ENCODE peak calls at places on chromosome 6, in nine cellular contexts. S, Z, C, R, D, X, F, V and E are unnamed samples.

GRCh38 chr6:13874191-13874549 is 50.6 kb upstream of the RNF182 start:
- DNase-seq in S (no peak), Z (no peak), C (no peak), R (no peak), D (no peak), X (no peak), F (no peak), V (no peak), E (no peak)

GRCh38 chr6:93806409-93807270 is 387.3 kb upstream of the EPHA7 start:
- DNase-seq in S (no peak), Z (no peak), C (no peak), R (no peak), D (no peak), X (no peak), F (no peak), V (no peak), E (no peak)

GRCh38 chr6:35220711-35221110 is 7.0 kb downstream of the SCUBE3 start:
- DNase-seq in S (no peak), Z (no peak), C (no peak), R (no peak), D (no peak), X (no peak), F (no peak), V (no peak), E (no peak)

GRCh38 chr6:135833806-135834205 is 17.7 kb upstream of the PDE7B start:
- DNase-seq in S (no peak), Z (no peak), C (no peak), R (no peak), D (no peak), X (no peak), F (no peak), V (no peak), E (no peak)

GRCh38 chr6:139161817-139162284 is 27.0 kb downstream of the HECA start:
- DNase-seq in S (no peak), Z (no peak), C (no peak), R (no peak), D (peak), X (peak), F (peak), V (peak), E (no peak)

GRCh38 chr6:30394139-30394538 is 49.2 kb downstream of the RPP21 start:
- DNase-seq in S (no peak), Z (no peak), C (no peak), R (no peak), D (no peak), X (no peak), F (no peak), V (no peak), E (no peak)

GRCh38 chr6:119584088-119584487 is 234.5 kb upstream of the MAN1A1 start:
- DNase-seq in S (no peak), Z (no peak), C (no peak), R (no peak), D (no peak), X (no peak), F (no peak), V (no peak), E (no peak)

GRCh38 chr6:117483004-117483644 is 650 bp downstream of the DCBLD1 start:
- DNase-seq in S (peak), Z (no peak), C (peak), R (peak), D (no peak), X (no peak), F (peak), V (no peak), E (peak)

GRCh38 chr6:23414204-23414501 is 711.9 kb upstream of the NRSN1 start:
- DNase-seq in S (peak), Z (no peak), C (peak), R (peak), D (no peak), X (no peak), F (no peak), V (no peak), E (peak)

GRCh38 chr6:150169609-150170008 is 26.8 kb downstream of the PPP1R14C start:
- DNase-seq in S (peak), Z (no peak), C (no peak), R (peak), D (no peak), X (no peak), F (peak), V (no peak), E (peak)

GRCh38 chr6:116189472-116189871 is 63.5 kb upstream of the COL10A1 start:
- DNase-seq in S (no peak), Z (no peak), C (no peak), R (no peak), D (no peak), X (no peak), F (no peak), V (no peak), E (no peak)

GRCh38 chr6:32329141-32329540 is 42.6 kb downstream of the TSBP1 start:
- DNase-seq in S (no peak), Z (no peak), C (no peak), R (no peak), D (no peak), X (no peak), F (no peak), V (no peak), E (no peak)